ENCODE peak calls at places on chromosomes 6 and 20, in seven cellular contexts. I is cardiac muscle cell, F is K562, T is astrocyte, A is IMR-90, L is mammary epithelial cell, Z is PC-3. R is an unnamed sample. For H3K36me3, the result is how much of the 10 kb centered on the place peaks cover.

GRCh38 chr6:54617730-54618129 is 228.8 kb upstream of the FAM83B start:
- DNase-seq in F (no peak), L (no peak), Z (peak), T (peak), I (no peak), A (peak), R (no peak)

GRCh38 chr20:57398231-57398821 is 7.1 kb downstream of the RBM38 start:
- DNase-seq in I (no peak), T (no peak), A (no peak), L (no peak), F (no peak), Z (no peak), R (peak)

GRCh38 chr6:89311853-89312531 is 3.1 kb downstream of the GABRR2 start:
- DNase-seq in Z (peak), L (no peak), I (peak), T (peak), A (peak), F (no peak), R (peak)

GRCh38 chr6:166618866-166619761 is 7.9 kb downstream of the RPS6KA2 start:
- DNase-seq in Z (no peak), A (peak), L (no peak), F (no peak), T (peak), I (no peak), R (no peak)

GRCh38 chr6:120938164-120938875 is 396.0 kb downstream of the TBC1D32 start:
- DNase-seq in A (no peak), I (no peak), T (no peak), L (no peak), F (no peak), Z (no peak), R (no peak)

GRCh38 chr6:6843057-6843627 is 254.6 kb downstream of the LY86 start:
- DNase-seq in Z (peak), F (no peak), L (peak), I (no peak), A (peak), T (peak), R (no peak)

GRCh38 chr20:3545401-3545925 is 74.6 kb downstream of the ATRN start:
- DNase-seq in F (no peak), I (no peak), Z (no peak), A (no peak), T (no peak), L (peak), R (no peak)

GRCh38 chr6:4804095-4804494 is 27.9 kb downstream of the CDYL start:
- DNase-seq in A (peak), F (no peak), T (peak), I (no peak), Z (peak), L (peak), R (no peak)

GRCh38 chr6:70686548-70687133 is 19.0 kb downstream of the SMAP1 start:
- DNase-seq in F (peak), Z (peak), T (no peak), A (peak), L (peak), I (peak), R (no peak)

GRCh38 chr6:138726066-138727060 is 47.2 kb upstream of the CCDC28A start:
- DNase-seq in I (no peak), L (peak), A (peak), Z (no peak), T (no peak), F (no peak), R (no peak)

GRCh38 chr6:89999154-89999553 is 104.9 kb downstream of the GJA10 start:
- DNase-seq in A (peak), L (peak), F (peak), I (no peak), T (peak), Z (no peak), R (no peak)

GRCh38 chr6:79453558-79454042 is 83.6 kb downstream of the LCA5 start:
- DNase-seq in Z (no peak), T (no peak), I (no peak), L (peak), A (no peak), F (no peak), R (no peak)

GRCh38 chr20:58829531-58829941 is 21.2 kb downstream of the GNAS-AS1 start:
- DNase-seq in A (peak), T (peak), F (no peak), I (no peak), L (no peak), Z (peak), R (peak)
- TF ChIP-seq CTCF in A (no peak), T (no peak), F (no peak), I (no peak), L (peak), Z (no peak), R (no peak)

DNA sequence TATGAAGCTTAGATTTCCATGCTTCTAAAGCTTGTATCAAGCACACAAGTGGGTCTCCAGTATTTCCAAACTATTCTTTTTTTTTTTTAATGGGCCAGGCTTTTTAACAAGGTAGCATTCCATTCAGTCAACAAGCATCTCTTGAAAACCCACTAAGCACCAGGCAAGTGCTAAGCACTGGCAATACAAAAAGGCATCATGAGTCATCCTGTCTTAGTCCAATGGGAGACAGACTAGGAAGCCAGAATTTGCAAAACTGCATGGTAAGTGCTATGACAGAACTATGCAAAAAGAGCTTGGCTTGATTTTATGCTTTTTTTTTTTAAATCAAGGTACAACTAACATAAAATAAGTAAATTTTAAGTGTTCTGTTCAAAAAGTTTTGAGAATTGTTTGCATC is 109.3 kb upstream of the DST start:
- DNase-seq in F (no peak), L (peak), Z (peak), T (peak), I (no peak), A (peak), R (no peak)
- H3K27ac ChIP-seq in F (no peak), L (peak), Z (no peak), T (peak), I (no peak), A (no peak), R (peak)

GRCh38 chr20:64035066-64035932 is 683 bp upstream of the C20orf204 start:
- DNase-seq in I (no peak), L (no peak), A (no peak), T (no peak), Z (no peak), F (no peak), R (no peak)

GRCh38 chr20:64031822-64032314 is 4.1 kb upstream of the C20orf204 start:
- DNase-seq in F (no peak), L (no peak), T (no peak), Z (no peak), I (no peak), A (no peak), R (no peak)

GRCh38 chr20:64030371-64031134 is 5.4 kb upstream of the C20orf204 start:
- DNase-seq in L (no peak), T (no peak), Z (no peak), I (no peak), A (no peak), F (no peak), R (no peak)

GRCh38 chr20:64033981-64034493 is 1.9 kb upstream of the C20orf204 start:
- DNase-seq in L (no peak), T (no peak), Z (no peak), A (no peak), I (no peak), F (no peak), R (no peak)

DNA sequence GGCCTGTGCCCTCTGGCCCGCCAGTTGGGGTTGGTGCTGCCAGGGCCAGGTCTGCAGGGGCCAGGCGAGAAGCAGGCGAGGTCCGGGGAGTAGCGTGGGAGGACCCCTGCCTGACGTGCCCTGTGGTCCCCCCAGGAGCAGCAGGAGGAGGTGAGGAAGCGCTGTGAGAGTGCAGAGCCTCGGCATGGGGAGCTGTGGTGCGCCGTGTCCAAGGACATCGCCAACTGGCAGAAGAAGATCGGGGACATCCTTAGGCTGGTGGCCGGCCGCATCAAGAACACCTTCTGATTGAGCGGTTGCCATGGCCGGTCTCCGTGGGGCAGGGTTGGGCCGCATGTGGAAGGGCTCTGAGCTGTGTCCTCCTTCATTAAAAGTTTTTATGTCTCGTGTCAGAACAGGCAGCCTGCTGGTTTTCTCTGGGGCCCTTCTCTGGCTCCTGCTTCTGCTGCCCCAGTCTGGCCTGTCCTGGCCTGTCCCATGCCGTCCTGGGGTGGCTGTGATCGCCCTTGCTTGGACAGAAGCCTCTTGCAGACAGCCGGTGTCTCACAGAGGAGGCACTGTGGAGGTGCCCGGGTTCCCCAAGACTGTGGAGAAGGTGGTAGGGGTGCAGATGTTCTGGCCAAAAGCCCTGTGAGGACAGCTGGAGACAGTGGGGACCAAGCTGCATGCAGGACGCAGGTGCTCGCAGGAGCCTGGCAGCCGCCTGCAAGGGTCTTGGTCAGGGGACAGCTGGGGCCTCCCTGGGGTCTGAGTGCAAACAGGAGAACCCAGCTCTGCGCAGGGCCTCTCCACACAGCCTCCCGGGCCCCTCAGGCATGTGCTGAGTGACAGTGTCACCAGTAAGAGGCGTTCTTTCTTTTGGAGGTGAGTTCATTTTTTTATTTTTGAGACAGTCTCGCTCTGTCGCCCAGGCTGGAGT is 3.0 kb upstream of the C20orf204 start:
- DNase-seq in Z (no peak), L (no peak), F (no peak), A (no peak), T (no peak), I (no peak), R (no peak)
- H3K36me3 ChIP-seq in Z (under half), L (under half), F (half or more), A (under half), T (under half), I (under half), R (half or more)

DNA sequence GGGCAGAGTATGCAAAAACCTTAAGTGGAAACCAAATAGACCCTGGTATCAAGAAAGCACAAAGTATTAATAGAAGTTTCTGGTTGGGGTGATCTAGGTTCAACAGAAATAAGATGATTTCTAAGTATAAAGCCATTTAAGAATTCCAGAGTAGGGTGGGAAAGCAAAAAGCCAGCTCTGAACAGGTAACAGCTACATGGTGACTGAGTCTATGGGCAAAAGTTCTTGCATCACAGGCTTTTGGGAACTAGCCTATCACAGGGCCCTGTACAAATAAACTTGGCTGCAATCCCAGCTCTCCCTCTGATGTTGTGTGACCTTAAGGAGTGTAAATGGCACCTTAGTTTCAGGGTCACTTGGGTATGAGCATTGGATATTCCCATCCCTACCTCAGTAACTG is 5.5 kb downstream of the TCF19 start:
- DNase-seq in I (no peak), A (peak), T (no peak), L (peak), F (no peak), Z (no peak), R (no peak)
- TF ChIP-seq CTCF in I (no peak), A (no peak), T (no peak), L (no peak), F (no peak), Z (no peak), R (no peak)

GRCh38 chr6:85470023-85470410 is 20.1 kb downstream of the NT5E start:
- DNase-seq in Z (no peak), I (no peak), F (no peak), L (no peak), T (peak), A (no peak), R (no peak)
- H3K27ac ChIP-seq in Z (no peak), I (no peak), F (no peak), L (no peak), T (no peak), A (no peak), R (no peak)

GRCh38 chr6:47026679-47027078 is 15.5 kb downstream of the ADGRF1 start:
- DNase-seq in L (no peak), Z (no peak), A (no peak), F (no peak), I (no peak), T (no peak), R (no peak)

GRCh38 chr6:47027315-47027714 is 14.8 kb downstream of the ADGRF1 start:
- DNase-seq in F (no peak), A (no peak), L (no peak), T (no peak), I (no peak), Z (no peak), R (no peak)

GRCh38 chr6:47028835-47029360 is 13.2 kb downstream of the ADGRF1 start:
- DNase-seq in Z (no peak), F (no peak), I (no peak), T (no peak), L (no peak), A (no peak), R (no peak)

GRCh38 chr6:47019941-47020340 is 22.2 kb downstream of the ADGRF1 start:
- DNase-seq in A (no peak), I (no peak), T (no peak), L (no peak), F (no peak), Z (no peak), R (no peak)

GRCh38 chr6:47023543-47023942 is 18.6 kb downstream of the ADGRF1 start:
- DNase-seq in A (no peak), I (no peak), L (no peak), Z (no peak), T (no peak), F (no peak), R (no peak)
- H3K36me3 ChIP-seq in A (under half), I (under half), L (under half), Z (half or more), T (under half), F (under half), R (under half)